ENCODE peak calls at places on chromosomes 11 and 22, in six cellular contexts. W, S, Q, N, Y and M are unnamed samples.

GRCh38 chr11:126544311-126545056 is 189.0 kb downstream of the ST3GAL4 start:
- DNase-seq in W (no peak), S (no peak), Q (peak; percentile 71), N (no peak), Y (peak; percentile 19), M (no peak)

GRCh38 chr11:69969890-69970784 is 108.0 kb upstream of the ANO1 start:
- DNase-seq in W (no peak), S (no peak), Q (no peak), N (no peak), Y (no peak), M (no peak)

GRCh38 chr11:30917859-30918478 is 331.8 kb upstream of the MPPED2 start:
- DNase-seq in W (no peak), S (peak; percentile 62), Q (peak; percentile 58), N (peak; percentile 17), Y (no peak), M (peak; percentile 66)

GRCh38 chr11:107526197-107526596 is 39.3 kb downstream of the ALKBH8 start:
- DNase-seq in W (no peak), S (no peak), Q (no peak), N (no peak), Y (no peak), M (no peak)

GRCh38 chr22:20114506-20115475 is 1.1 kb upstream of the RANBP1 start:
- DNase-seq in W (no peak), S (no peak), Q (no peak), N (no peak), Y (no peak), M (no peak)

GRCh38 chr11:46116007-46116711 is 5.1 kb downstream of the PHF21A start:
- DNase-seq in W (no peak), S (no peak), Q (no peak), N (no peak), Y (no peak), M (no peak)

GRCh38 chr11:575324-575995 is 810 bp upstream of the PHRF1 start:
- DNase-seq in W (no peak), S (peak; percentile 95), Q (peak; percentile 37), N (no peak), Y (no peak), M (no peak)

GRCh38 chr11:35947437-35947836 is 3.6 kb downstream of the LDLRAD3 start:
- DNase-seq in W (no peak), S (no peak), Q (no peak), N (no peak), Y (no peak), M (no peak)

GRCh38 chr22:36439481-36440271 is 41.8 kb downstream of the TXN2 start:
- DNase-seq in W (no peak), S (no peak), Q (peak; percentile 93), N (peak; percentile 83), Y (peak; percentile 82), M (no peak)

GRCh38 chr11:11525283-11525682 is 96.5 kb downstream of the GALNT18 start:
- DNase-seq in W (no peak), S (no peak), Q (no peak), N (no peak), Y (no peak), M (no peak)

GRCh38 chr11:102317099-102317767 is at the start of gene BIRC3:
- DNase-seq in W (peak; percentile 90), S (peak; percentile 88), Q (peak; percentile 86), N (peak; percentile 78), Y (peak; percentile 95), M (peak; percentile 80)

GRCh38 chr11:19344661-19345518 is 104.1 kb upstream of the E2F8 start:
- DNase-seq in W (peak; percentile 55), S (peak; percentile 67), Q (peak; percentile 38), N (no peak), Y (no peak), M (no peak)

GRCh38 chr22:42388130-42388797 is 43.9 kb downstream of the NFAM1 start:
- DNase-seq in W (no peak), S (peak; percentile 58), Q (no peak), N (no peak), Y (no peak), M (no peak)

GRCh38 chr11:119108151-119108856 is 1.2 kb downstream of the C2CD2L start:
- DNase-seq in W (peak; percentile 53), S (no peak), Q (peak; percentile 11), N (no peak), Y (no peak), M (no peak)

GRCh38 chr11:134374171-134374570 is 37.9 kb downstream of the B3GAT1 start:
- DNase-seq in W (no peak), S (no peak), Q (no peak), N (no peak), Y (no peak), M (no peak)